ENCODE peak calls at places on chromosomes 1 and 21, in four cellular contexts. M is kidney, G is ACHN, U is brain microvascular endothelial cell. I is an unnamed sample.

GRCh38 chr1:185846672-185847440 is 112.7 kb downstream of the HMCN1 start:
- DNase-seq in M (no peak), U (peak), G (no peak), I (no peak)

GRCh38 chr1:198556969-198557368 is 16.5 kb upstream of the ATP6V1G3 start:
- DNase-seq in M (no peak), G (no peak), U (no peak), I (no peak)

GRCh38 chr1:201267481-201268229 is 15.7 kb upstream of the PKP1 start:
- DNase-seq in U (peak), M (no peak), G (peak), I (peak)

GRCh38 chr1:188237573-188238353 is 1409.0 kb downstream of the PLA2G4A start:
- DNase-seq in M (no peak), U (peak), G (no peak), I (no peak)

GRCh38 chr1:170503691-170504090 is 28.3 kb upstream of the GORAB start:
- DNase-seq in G (no peak), U (no peak), M (no peak), I (no peak)

GRCh38 chr1:246141306-246141705 is 365.8 kb downstream of the SMYD3 start:
- DNase-seq in M (no peak), G (peak), U (no peak), I (no peak)

GRCh38 chr1:216005916-216006315 is 417.3 kb downstream of the USH2A start:
- DNase-seq in M (no peak), G (peak), U (no peak), I (peak)

GRCh38 chr1:232367293-232367692 is 262.6 kb downstream of the SIPA1L2 start:
- DNase-seq in U (no peak), G (no peak), M (no peak), I (no peak)

GRCh38 chr1:73911849-73912248 is 286.1 kb downstream of the LRRIQ3 start:
- DNase-seq in G (no peak), U (no peak), M (no peak), I (no peak)

GRCh38 chr1:245717611-245718010 is 562.8 kb downstream of the KIF26B start:
- DNase-seq in G (no peak), U (no peak), M (no peak), I (no peak)

GRCh38 chr21:45263534-45263933 is 24.2 kb downstream of the POFUT2 start:
- DNase-seq in M (peak), U (no peak), G (no peak), I (no peak)

GRCh38 chr1:25562101-25562927 is 18.9 kb downstream of the LDLRAP1 start:
- DNase-seq in G (no peak), U (no peak), M (no peak), I (no peak)

GRCh38 chr1:5495596-5496410 is 496.4 kb downstream of the NPHP4 start:
- DNase-seq in G (no peak), U (no peak), M (no peak), I (no peak)

GRCh38 chr1:221149111-221149510 is 269.9 kb downstream of the HLX start:
- DNase-seq in U (no peak), G (no peak), M (no peak), I (no peak)

I was measured in Caki2.